ENCODE peak calls at places on chromosomes 6 and 20, in ten cellular contexts. Q is IMR-90, D is cardiac fibroblast, N is AG04450, G is fibroblast of villous mesenchyme, H is BJ, S is fibroblast of mammary gland, X is gastrocnemius medialis, R is heart right ventricle, A is fibroblast of lung. W is an unnamed sample.
A peak's percentile ranks its signal among the peaks of the same experiment; 100 is the strongest.

GRCh38 chr6:146305098-146305497 is 238.5 kb upstream of the RAB32 start:
- DNase-seq in R (no peak), H (no peak), S (no peak), X (no peak), G (no peak), N (no peak), Q (no peak), D (peak; percentile 9), A (no peak), W (no peak)

GRCh38 chr6:85498596-85499258 is 48.8 kb downstream of the NT5E start:
- DNase-seq in X (no peak), R (no peak), A (peak; percentile 36), D (peak; percentile 41), N (no peak), G (no peak), S (peak; percentile 48), H (no peak), Q (peak; percentile 46), W (no peak)

GRCh38 chr6:100463685-100464161 is 998 bp downstream of the SIM1 start:
- DNase-seq in X (no peak), S (no peak), D (no peak), G (no peak), N (no peak), H (no peak), Q (no peak), A (no peak), R (no peak), W (peak; percentile 38)

GRCh38 chr20:2006452-2007381 is 12.9 kb upstream of the PDYN start:
- DNase-seq in Q (peak; percentile 30), D (peak; percentile 56), H (no peak), G (peak; percentile 43), N (peak; percentile 1), S (peak; percentile 84), X (no peak), R (peak; percentile 8), A (peak; percentile 51), W (peak; percentile 86)

GRCh38 chr20:32972181-32973076 is 31.8 kb downstream of the SUN5 start:
- DNase-seq in A (no peak), S (no peak), Q (no peak), N (no peak), R (no peak), H (no peak), G (no peak), D (no peak), X (no peak), W (no peak)

GRCh38 chr20:4112490-4113420 is 97.4 kb upstream of the RNF24 start:
- DNase-seq in H (no peak), R (peak; percentile 58), G (no peak), S (peak; percentile 66), Q (peak; percentile 58), X (no peak), D (peak; percentile 85), N (no peak), A (peak; percentile 65), W (peak; percentile 55)

GRCh38 chr6:41705996-41706835 is 29.2 kb downstream of the TFEB start:
- DNase-seq in Q (peak; percentile 68), A (peak; percentile 68), H (no peak), S (peak; percentile 64), X (peak; percentile 93), N (no peak), G (peak; percentile 74), R (peak; percentile 87), D (peak; percentile 74), W (peak; percentile 79)

GRCh38 chr20:51335329-51335841 is 207.1 kb downstream of the NFATC2 start:
- DNase-seq in R (no peak), S (peak; percentile 100), X (no peak), Q (peak; percentile 100), H (no peak), G (peak; percentile 97), D (peak; percentile 90), A (peak; percentile 100), N (peak; percentile 98), W (peak; percentile 90)

GRCh38 chr6:41441598-41442205 is 104.5 kb upstream of the FOXP4 start:
- DNase-seq in Q (no peak), A (no peak), H (no peak), D (no peak), S (no peak), N (no peak), G (no peak), X (no peak), R (no peak), W (no peak)

GRCh38 chr20:25041813-25042530 is 16.0 kb downstream of the ACSS1 start:
- DNase-seq in D (no peak), Q (no peak), S (no peak), A (no peak), H (no peak), R (no peak), X (no peak), N (no peak), G (no peak), W (no peak)

GRCh38 chr6:155143610-155144106 is 120.2 kb upstream of the CLDN20 start:
- DNase-seq in Q (no peak), X (no peak), D (peak; percentile 27), R (no peak), A (no peak), N (no peak), S (no peak), G (no peak), H (no peak), W (no peak)
- H3K4me3 ChIP-seq in Q (peak overlapping the region; percentile 7), X (peak overlapping the region; percentile 27), D (no peak overlapping the region), R (peak overlapping the region; percentile 28), A (peak overlapping the region; percentile 19), N (peak overlapping the region; percentile 3), S (no peak overlapping the region), G (peak overlapping the region; percentile 27), H (peak overlapping the region; percentile 6), W (peak overlapping the region; percentile 45)

DNA sequence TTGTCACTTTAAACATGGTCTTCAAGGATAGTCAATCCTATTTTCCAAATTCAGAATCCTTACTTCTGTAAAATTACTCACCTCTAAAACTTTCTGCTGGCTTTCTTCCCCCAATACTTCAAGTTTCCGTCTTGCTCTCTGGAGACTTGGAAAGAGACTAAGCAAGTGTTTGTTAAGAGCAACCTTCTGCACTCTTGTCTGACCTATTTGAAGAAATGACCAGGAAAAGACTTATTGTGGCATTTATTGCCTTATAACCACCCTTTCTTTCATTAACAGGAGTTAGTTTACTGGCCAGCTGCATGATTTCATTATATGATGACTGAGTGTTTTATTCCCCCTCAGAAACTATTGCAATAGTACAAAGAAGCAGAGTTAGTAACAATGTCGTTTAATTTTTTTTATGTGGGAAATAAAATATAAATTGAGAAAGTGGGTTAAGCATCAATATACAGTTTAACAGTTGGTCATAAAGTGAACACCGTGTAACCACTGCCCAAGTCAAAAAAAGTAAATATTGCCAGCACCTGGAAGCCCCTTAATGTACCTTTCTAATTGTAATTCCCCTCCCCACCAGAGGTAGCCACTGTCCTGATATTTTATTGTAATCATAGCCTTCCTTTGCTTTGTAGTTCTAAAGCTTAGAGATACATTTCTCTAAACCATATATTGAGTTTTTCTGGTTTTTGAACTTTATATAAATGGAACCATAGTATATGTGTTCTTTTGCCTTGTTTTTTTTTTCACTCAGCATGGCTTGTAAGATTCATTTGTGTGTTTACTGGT is 180.7 kb downstream of the TBC1D7 start:
- DNase-seq in R (no peak), N (no peak), X (no peak), G (no peak), Q (no peak), S (no peak), D (no peak), A (no peak), H (no peak), W (peak; percentile 6)
- TF ChIP-seq CTCF in R (no peak), N (no peak), X (no peak), G (no peak), Q (no peak), S (no peak), D (no peak), A (no peak), H (no peak), W (no peak)

GRCh38 chr20:539848-540247 is 3.7 kb downstream of the CSNK2A1 start:
- DNase-seq in H (no peak), N (no peak), S (peak; percentile 70), D (peak; percentile 71), Q (peak; percentile 49), X (no peak), A (peak; percentile 41), G (peak; percentile 85), R (no peak), W (peak; percentile 53)
- H3K4me3 ChIP-seq in H (no peak overlapping the region), N (no peak overlapping the region), S (no peak overlapping the region), D (no peak overlapping the region), Q (no peak overlapping the region), X (no peak overlapping the region), A (no peak overlapping the region), G (peak overlapping the region; percentile 14), R (no peak overlapping the region), W (no peak overlapping the region)

DNA sequence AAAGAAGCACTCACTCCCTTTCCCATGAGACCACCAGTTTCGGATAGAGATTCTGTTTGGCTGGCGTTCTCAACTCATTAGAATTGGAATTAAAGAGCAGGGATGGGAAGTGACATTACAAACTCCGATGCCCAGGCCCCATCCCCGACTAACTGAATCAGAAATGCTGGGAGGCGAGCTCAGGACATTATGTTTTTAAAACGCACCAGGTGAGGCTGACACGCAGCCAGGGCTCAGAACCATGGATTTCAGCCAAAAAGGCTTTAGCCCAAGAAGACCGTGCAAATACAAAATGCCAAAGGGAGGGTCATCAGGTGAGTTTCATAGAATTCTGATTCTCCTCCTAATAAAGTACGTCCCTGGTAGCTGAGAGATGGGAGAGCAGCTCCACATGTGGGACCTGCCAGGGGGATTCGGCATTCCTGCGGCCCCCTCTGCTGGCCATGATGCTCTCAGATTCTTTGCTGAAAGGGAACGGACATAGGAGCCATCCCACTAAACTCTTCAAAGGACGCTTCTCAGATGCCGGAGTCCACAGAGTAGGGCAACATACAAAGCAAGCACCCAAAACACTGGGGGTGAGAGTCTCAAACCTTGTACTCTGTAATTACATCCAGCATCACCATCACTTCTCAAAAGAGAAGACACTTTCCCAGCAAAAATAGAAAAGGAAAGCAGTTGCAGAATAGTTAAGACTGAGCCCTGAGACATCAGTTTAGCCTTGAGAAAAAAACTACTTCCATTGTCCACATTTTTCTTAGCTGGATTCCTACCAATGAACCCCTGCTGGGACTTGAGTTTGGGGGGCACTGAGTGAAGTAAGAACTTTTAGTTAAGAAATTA is 205.2 kb downstream of the BMP7 start:
- DNase-seq in D (peak; percentile 12), G (peak; percentile 54), A (no peak), H (no peak), N (no peak), R (no peak), S (no peak), X (no peak), Q (no peak), W (peak; percentile 23)
- TF ChIP-seq CTCF in D (no peak), G (peak; percentile 63), A (no peak), H (peak; percentile 53), N (peak; percentile 31), R (no peak), S (peak; percentile 31), X (no peak), Q (peak; percentile 18), W (peak; percentile 45)

DNA sequence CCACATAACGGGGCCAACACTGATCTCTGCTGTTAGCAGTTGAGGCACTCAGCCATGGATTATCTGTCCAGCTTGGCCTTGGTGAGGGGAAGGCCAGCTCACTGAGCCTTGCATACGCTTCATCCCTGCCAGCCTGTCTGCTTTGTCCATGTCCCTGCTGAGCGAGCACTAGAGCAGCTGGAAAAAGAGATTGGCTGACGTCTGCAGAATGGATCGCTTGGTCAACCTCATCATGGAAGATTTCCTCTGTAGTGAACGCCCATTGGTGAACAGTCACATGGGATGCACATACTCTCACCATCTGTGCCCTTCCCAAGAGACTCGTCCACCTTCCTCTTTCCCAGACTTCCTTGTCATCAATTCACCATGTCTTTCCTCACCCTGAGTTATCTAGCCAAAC is 26.9 kb downstream of the MUC22 start:
- DNase-seq in D (no peak), N (no peak), Q (no peak), G (no peak), R (no peak), S (peak; percentile 6), H (no peak), A (no peak), X (peak; percentile 57), W (peak; percentile 70)
- H3K4me3 ChIP-seq in D (no peak overlapping the region), N (no peak overlapping the region), Q (no peak overlapping the region), G (no peak overlapping the region), R (no peak overlapping the region), S (no peak overlapping the region), H (no peak overlapping the region), A (no peak overlapping the region), X (no peak overlapping the region), W (no peak overlapping the region)

W was measured in AG10803.